ENCODE peak calls at places on chromosomes 3 and 15, in six cellular contexts. N, O, C, D, H and F are unnamed samples.

GRCh38 chr3:171261487-171261886 is 198.7 kb downstream of the TNIK start:
- DNase-seq in D (no peak), N (no peak), H (no peak), C (no peak), O (no peak), F (peak; percentile 84)

GRCh38 chr3:134627831-134628230 is 23.0 kb downstream of the KY start:
- DNase-seq in C (peak; percentile 3), O (peak; percentile 48), H (no peak), D (no peak), N (no peak), F (peak; percentile 72)

GRCh38 chr3:188124184-188124583 is 29.8 kb upstream of the LPP start:
- DNase-seq in O (no peak), N (no peak), H (no peak), D (no peak), C (no peak), F (no peak)

GRCh38 chr3:126549861-126550487 is 8.8 kb downstream of the C3orf22 start:
- DNase-seq in C (no peak), H (peak; percentile 62), O (no peak), D (no peak), N (peak; percentile 44), F (no peak)

GRCh38 chr15:31344824-31345605 is 18.4 kb downstream of the KLF13 start:
- DNase-seq in N (no peak), D (no peak), H (peak; percentile 86), O (peak; percentile 48), C (no peak), F (peak; percentile 98)

GRCh38 chr15:41581110-41581509 is 22.1 kb downstream of the TYRO3 start:
- DNase-seq in D (no peak), N (no peak), O (peak; percentile 42), C (peak; percentile 86), H (no peak), F (peak; percentile 18)

GRCh38 chr3:186640473-186640818 is 247 bp downstream of the FETUB start:
- DNase-seq in C (peak; percentile 95), O (peak; percentile 75), D (no peak), H (no peak), N (no peak), F (no peak)

GRCh38 chr3:186671051-186671450 is 5.2 kb downstream of the HRG start:
- DNase-seq in H (no peak), N (no peak), D (no peak), O (no peak), C (no peak), F (no peak)

GRCh38 chr3:39541917-39542329 is 74.4 kb downstream of the MOBP start:
- DNase-seq in D (no peak), C (peak; percentile 51), O (peak; percentile 56), H (no peak), N (no peak), F (peak; percentile 2)

GRCh38 chr15:42182328-42182901 is 25.7 kb downstream of the VPS39 start:
- DNase-seq in N (no peak), D (no peak), C (no peak), H (no peak), O (no peak), F (no peak)

GRCh38 chr3:52088445-52089367 is 32.3 kb upstream of the DUSP7 start:
- DNase-seq in D (no peak), O (peak; percentile 57), H (peak; percentile 81), N (no peak), C (peak; percentile 21), F (no peak)

GRCh38 chr3:190345027-190345821 is 23.0 kb upstream of the CLDN1 start:
- DNase-seq in C (peak; percentile 93), H (no peak), N (no peak), O (peak; percentile 90), D (no peak), F (peak; percentile 40)

GRCh38 chr15:35696767-35697231 is 150.8 kb upstream of the DPH6 start:
- DNase-seq in D (no peak), N (no peak), O (peak; percentile 84), H (no peak), C (peak; percentile 74), F (peak; percentile 59)

GRCh38 chr3:31534036-31534435 is 1.3 kb downstream of the STT3B start:
- DNase-seq in D (peak; percentile 36), C (peak; percentile 35), O (peak; percentile 32), N (no peak), H (no peak), F (peak; percentile 39)

GRCh38 chr15:26842391-26842790 is 24.5 kb upstream of the GABRA5 start:
- DNase-seq in D (no peak), C (no peak), H (no peak), O (no peak), N (no peak), F (no peak)

GRCh38 chr3:123068227-123069020 is 1.6 kb downstream of the PDIA5 start:
- DNase-seq in H (no peak), O (peak; percentile 57), C (peak; percentile 43), N (no peak), D (no peak), F (peak; percentile 21)

GRCh38 chr3:170222647-170223541 is 670 bp downstream of the PRKCI start:
- DNase-seq in O (peak; percentile 58), H (no peak), N (peak; percentile 68), C (peak; percentile 59), D (peak; percentile 69), F (peak; percentile 43)

GRCh38 chr3:64656544-64656943 is 31.3 kb downstream of the ADAMTS9 start:
- DNase-seq in D (no peak), H (no peak), N (no peak), C (no peak), O (no peak), F (no peak)

GRCh38 chr3:171838218-171838720 is 4.9 kb upstream of the TMEM212 start:
- DNase-seq in C (peak; percentile 34), O (peak; percentile 82), N (peak; percentile 83), H (no peak), D (no peak), F (no peak)

GRCh38 chr3:134306334-134306733 is 55.7 kb upstream of the RYK start:
- DNase-seq in H (no peak), O (no peak), D (no peak), C (no peak), N (peak; percentile 84), F (no peak)

GRCh38 chr3:73215286-73215685 is 153.8 kb downstream of the EBLN2 start:
- DNase-seq in N (no peak), C (no peak), D (no peak), O (peak; percentile 81), H (no peak), F (no peak)

GRCh38 chr3:43759297-43759782 is 68.6 kb downstream of the ABHD5 start:
- DNase-seq in N (no peak), H (no peak), O (peak; percentile 93), D (peak; percentile 30), C (peak; percentile 75), F (no peak)

GRCh38 chr3:27680517-27681246 is 41.4 kb downstream of the EOMES start:
- DNase-seq in N (no peak), H (no peak), O (no peak), D (no peak), C (no peak), F (no peak)

GRCh38 chr15:51401872-51402517 is 60.5 kb downstream of the GLDN start:
- DNase-seq in C (peak; percentile 64), H (peak; percentile 84), D (no peak), O (peak; percentile 75), N (no peak), F (peak; percentile 4)

GRCh38 chr15:86624261-86625036 is 544.8 kb downstream of the AGBL1 start:
- DNase-seq in D (no peak), N (peak; percentile 64), C (peak; percentile 93), O (peak; percentile 82), H (no peak), F (peak; percentile 98)

GRCh38 chr15:62739507-62739906 is 303.0 kb upstream of the TPM1 start:
- DNase-seq in O (peak; percentile 85), N (no peak), H (no peak), D (no peak), C (peak; percentile 92), F (no peak)

GRCh38 chr3:38608086-38608775 is 41.3 kb downstream of the SCN5A start:
- DNase-seq in N (peak; percentile 45), D (no peak), C (no peak), O (no peak), H (peak; percentile 59), F (no peak)

GRCh38 chr3:112605285-112605684 is 35.7 kb downstream of the CCDC80 start:
- DNase-seq in C (peak; percentile 37), H (no peak), O (peak; percentile 99), N (no peak), D (no peak), F (no peak)

GRCh38 chr3:105845488-105845887 is 23.3 kb downstream of the CBLB start:
- DNase-seq in D (no peak), H (no peak), O (no peak), C (no peak), N (no peak), F (no peak)

GRCh38 chr15:75725719-75726607 is 13.3 kb upstream of the CSPG4 start:
- DNase-seq in H (peak; percentile 40), O (peak; percentile 23), C (peak; percentile 68), N (peak; percentile 62), D (no peak), F (no peak)

GRCh38 chr3:4972652-4973643 is 6.3 kb upstream of the BHLHE40 start:
- DNase-seq in N (no peak), D (no peak), C (no peak), O (no peak), H (no peak), F (no peak)

GRCh38 chr3:21621396-21621695 is 129.7 kb downstream of the ZNF385D start:
- DNase-seq in D (no peak), N (no peak), H (no peak), O (peak; percentile 64), C (no peak), F (peak; percentile 9)

GRCh38 chr3:69948246-69948862 is 51.2 kb upstream of the SAMMSON start:
- DNase-seq in O (peak; percentile 68), C (peak; percentile 73), D (peak; percentile 2), N (no peak), H (no peak), F (peak; percentile 39)

GRCh38 chr15:57538822-57539221 is 52.9 kb upstream of the MYZAP start:
- DNase-seq in N (no peak), H (no peak), C (peak; percentile 17), O (no peak), D (no peak), F (no peak)
- H3K27ac ChIP-seq in N (no peak overlapping the region), H (no peak overlapping the region), C (no peak overlapping the region), O (no peak overlapping the region), D (no peak overlapping the region), F (no peak overlapping the region)

GRCh38 chr3:182400838-182401237 is 392.5 kb upstream of the ATP11B start:
- DNase-seq in D (no peak), O (no peak), N (no peak), C (no peak), H (no peak), F (no peak)
- H3K4me1 ChIP-seq in D (no peaks in the 10 kb centered on the region), O (no peaks in the 10 kb centered on the region), N (no peaks in the 10 kb centered on the region), C (no peaks in the 10 kb centered on the region), H (no peaks in the 10 kb centered on the region), F (no peaks in the 10 kb centered on the region)

DNA sequence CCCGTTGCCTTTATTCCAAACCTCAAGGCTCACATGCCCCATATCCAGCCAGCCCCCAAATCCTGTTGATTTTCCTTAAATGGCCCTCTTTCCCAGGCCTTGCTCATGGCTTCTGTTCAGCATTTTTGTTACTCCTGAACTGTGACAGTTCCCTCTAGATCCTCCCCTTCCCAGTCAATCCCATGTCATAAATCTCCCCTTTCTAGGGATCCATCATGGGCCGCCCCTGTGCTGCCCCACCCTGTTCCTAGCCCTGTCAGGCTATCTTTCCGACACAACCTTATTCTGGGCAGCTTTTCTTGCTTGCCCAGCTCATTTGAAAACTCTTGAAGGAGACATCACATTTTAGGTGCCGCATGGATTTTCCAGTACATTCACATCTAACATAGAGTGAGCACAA is 84.8 kb downstream of the TLE3 start:
- DNase-seq in D (no peak), C (no peak), N (no peak), O (no peak), H (no peak), F (no peak)
- H3K27me3 ChIP-seq in D (no peaks in the 10 kb centered on the region), C (no peaks in the 10 kb centered on the region), N (no peaks in the 10 kb centered on the region), O (peaks cover 5% of the 10 kb centered on the region), H (no peaks in the 10 kb centered on the region), F (no peaks in the 10 kb centered on the region)

GRCh38 chr3:59326246-59327024 is 276.6 kb upstream of the CFAP20DC start:
- DNase-seq in D (no peak), H (no peak), N (no peak), O (peak; percentile 44), C (peak; percentile 50), F (no peak)
- H3K27ac ChIP-seq in D (no peak overlapping the region), H (no peak overlapping the region), N (no peak overlapping the region), O (peak overlapping the region; percentile 21), C (peak overlapping the region; percentile 69), F (no peak overlapping the region)